ENCODE peak calls at places on chromosome 19, in nine cellular contexts. One of them, this sample, is unnamed.

GRCh38 chr19:13029301-13029880 is 34.1 kb downstream of the NFIX start:
- DNase-seq in WERI-Rb-1: no peak
- DNase-seq in HCT116: no peak
- DNase-seq in T-helper 1 cell: no peak
- DNase-seq in non-pigmented ciliary epithelial cell: no peak
- DNase-seq in activated gamma-delta T cell treated with Interleukin-2 at 50 U/mL for 16 hours: no peak
- DNase-seq in SK-N-MC: no peak
- DNase-seq in cardiac fibroblast: no peak
- DNase-seq in kidney glomerular epithelial cell: no peak
- DNase-seq in this sample: no peak

GRCh38 chr19:10408511-10409291 is 5.4 kb upstream of the CDC37 start:
- DNase-seq in WERI-Rb-1: peak
- DNase-seq in HCT116: no peak
- DNase-seq in T-helper 1 cell: no peak
- DNase-seq in non-pigmented ciliary epithelial cell: no peak
- DNase-seq in activated gamma-delta T cell treated with Interleukin-2 at 50 U/mL for 16 hours: peak
- DNase-seq in SK-N-MC: no peak
- DNase-seq in cardiac fibroblast: no peak
- DNase-seq in kidney glomerular epithelial cell: no peak
- DNase-seq in this sample: peak

GRCh38 chr19:49875801-49876421 is 1.2 kb downstream of the AKT1S1 start:
- DNase-seq in WERI-Rb-1: peak
- DNase-seq in HCT116: no peak
- DNase-seq in T-helper 1 cell: peak
- DNase-seq in non-pigmented ciliary epithelial cell: no peak
- DNase-seq in activated gamma-delta T cell treated with Interleukin-2 at 50 U/mL for 16 hours: peak
- DNase-seq in SK-N-MC: no peak
- DNase-seq in cardiac fibroblast: peak
- DNase-seq in kidney glomerular epithelial cell: peak
- DNase-seq in this sample: peak

GRCh38 chr19:53644061-53644816 is 12.4 kb downstream of the DPRX start:
- DNase-seq in WERI-Rb-1: no peak
- DNase-seq in HCT116: no peak
- DNase-seq in T-helper 1 cell: no peak
- DNase-seq in non-pigmented ciliary epithelial cell: no peak
- DNase-seq in activated gamma-delta T cell treated with Interleukin-2 at 50 U/mL for 16 hours: no peak
- DNase-seq in SK-N-MC: no peak
- DNase-seq in cardiac fibroblast: no peak
- DNase-seq in kidney glomerular epithelial cell: no peak
- DNase-seq in this sample: no peak

GRCh38 chr19:15251749-15252397 is 19.6 kb upstream of the EPHX3 start:
- DNase-seq in WERI-Rb-1: peak
- DNase-seq in HCT116: no peak
- DNase-seq in T-helper 1 cell: no peak
- DNase-seq in non-pigmented ciliary epithelial cell: peak
- DNase-seq in activated gamma-delta T cell treated with Interleukin-2 at 50 U/mL for 16 hours: no peak
- DNase-seq in SK-N-MC: no peak
- DNase-seq in cardiac fibroblast: peak
- DNase-seq in kidney glomerular epithelial cell: peak
- DNase-seq in this sample: no peak

GRCh38 chr19:6274756-6275155 is 5.0 kb downstream of the MLLT1 start:
- DNase-seq in WERI-Rb-1: no peak
- DNase-seq in HCT116: no peak
- DNase-seq in T-helper 1 cell: no peak
- DNase-seq in non-pigmented ciliary epithelial cell: no peak
- DNase-seq in activated gamma-delta T cell treated with Interleukin-2 at 50 U/mL for 16 hours: no peak
- DNase-seq in SK-N-MC: no peak
- DNase-seq in cardiac fibroblast: no peak
- DNase-seq in kidney glomerular epithelial cell: no peak
- DNase-seq in this sample: no peak

GRCh38 chr19:4910594-4911273 is 1.4 kb downstream of the UHRF1 start:
- DNase-seq in WERI-Rb-1: no peak
- DNase-seq in HCT116: no peak
- DNase-seq in T-helper 1 cell: no peak
- DNase-seq in non-pigmented ciliary epithelial cell: peak
- DNase-seq in activated gamma-delta T cell treated with Interleukin-2 at 50 U/mL for 16 hours: no peak
- DNase-seq in SK-N-MC: no peak
- DNase-seq in cardiac fibroblast: peak
- DNase-seq in kidney glomerular epithelial cell: peak
- DNase-seq in this sample: peak

GRCh38 chr19:54029930-54030490 is 33.7 kb downstream of the VSTM1 start:
- DNase-seq in WERI-Rb-1: peak
- DNase-seq in HCT116: peak
- DNase-seq in T-helper 1 cell: peak
- DNase-seq in non-pigmented ciliary epithelial cell: peak
- DNase-seq in activated gamma-delta T cell treated with Interleukin-2 at 50 U/mL for 16 hours: peak
- DNase-seq in SK-N-MC: no peak
- DNase-seq in cardiac fibroblast: peak
- DNase-seq in kidney glomerular epithelial cell: peak
- DNase-seq in this sample: peak

GRCh38 chr19:11169896-11170678 is 14.5 kb upstream of the SPC24 start:
- DNase-seq in WERI-Rb-1: no peak
- DNase-seq in HCT116: no peak
- DNase-seq in T-helper 1 cell: no peak
- DNase-seq in non-pigmented ciliary epithelial cell: no peak
- DNase-seq in activated gamma-delta T cell treated with Interleukin-2 at 50 U/mL for 16 hours: no peak
- DNase-seq in SK-N-MC: no peak
- DNase-seq in cardiac fibroblast: peak
- DNase-seq in kidney glomerular epithelial cell: no peak
- DNase-seq in this sample: no peak

GRCh38 chr19:10226376-10227214 is 4.5 kb downstream of the S1PR2 start:
- DNase-seq in WERI-Rb-1: no peak
- DNase-seq in HCT116: no peak
- DNase-seq in T-helper 1 cell: no peak
- DNase-seq in non-pigmented ciliary epithelial cell: no peak
- DNase-seq in activated gamma-delta T cell treated with Interleukin-2 at 50 U/mL for 16 hours: no peak
- DNase-seq in SK-N-MC: no peak
- DNase-seq in cardiac fibroblast: peak
- DNase-seq in kidney glomerular epithelial cell: no peak
- DNase-seq in this sample: no peak

GRCh38 chr19:31675187-31675913 is 326.1 kb upstream of the TSHZ3 start:
- DNase-seq in WERI-Rb-1: no peak
- DNase-seq in HCT116: no peak
- DNase-seq in T-helper 1 cell: no peak
- DNase-seq in non-pigmented ciliary epithelial cell: no peak
- DNase-seq in activated gamma-delta T cell treated with Interleukin-2 at 50 U/mL for 16 hours: no peak
- DNase-seq in SK-N-MC: no peak
- DNase-seq in cardiac fibroblast: peak
- DNase-seq in kidney glomerular epithelial cell: peak
- DNase-seq in this sample: no peak

GRCh38 chr19:29548483-29549085 is 22.8 kb downstream of the VSTM2B start:
- DNase-seq in WERI-Rb-1: no peak
- DNase-seq in HCT116: no peak
- DNase-seq in T-helper 1 cell: no peak
- DNase-seq in non-pigmented ciliary epithelial cell: no peak
- DNase-seq in activated gamma-delta T cell treated with Interleukin-2 at 50 U/mL for 16 hours: no peak
- DNase-seq in SK-N-MC: no peak
- DNase-seq in cardiac fibroblast: no peak
- DNase-seq in kidney glomerular epithelial cell: no peak
- DNase-seq in this sample: no peak

GRCh38 chr19:2040647-2041435 is 10.2 kb downstream of the MKNK2 start:
- DNase-seq in WERI-Rb-1: peak
- DNase-seq in HCT116: no peak
- DNase-seq in T-helper 1 cell: no peak
- DNase-seq in non-pigmented ciliary epithelial cell: no peak
- DNase-seq in activated gamma-delta T cell treated with Interleukin-2 at 50 U/mL for 16 hours: no peak
- DNase-seq in SK-N-MC: no peak
- DNase-seq in cardiac fibroblast: no peak
- DNase-seq in kidney glomerular epithelial cell: no peak
- DNase-seq in this sample: no peak

GRCh38 chr19:16778796-16779411 is 50.3 kb upstream of the SIN3B start:
- DNase-seq in WERI-Rb-1: peak
- DNase-seq in HCT116: peak
- DNase-seq in T-helper 1 cell: peak
- DNase-seq in non-pigmented ciliary epithelial cell: peak
- DNase-seq in activated gamma-delta T cell treated with Interleukin-2 at 50 U/mL for 16 hours: peak
- DNase-seq in SK-N-MC: peak
- DNase-seq in cardiac fibroblast: peak
- DNase-seq in kidney glomerular epithelial cell: peak
- DNase-seq in this sample: peak

GRCh38 chr19:35204799-35205732 is 23.5 kb downstream of the FAM187B start:
- DNase-seq in WERI-Rb-1: no peak
- DNase-seq in HCT116: no peak
- DNase-seq in T-helper 1 cell: no peak
- DNase-seq in non-pigmented ciliary epithelial cell: no peak
- DNase-seq in activated gamma-delta T cell treated with Interleukin-2 at 50 U/mL for 16 hours: no peak
- DNase-seq in SK-N-MC: no peak
- DNase-seq in cardiac fibroblast: no peak
- DNase-seq in kidney glomerular epithelial cell: no peak
- DNase-seq in this sample: peak

GRCh38 chr19:7336321-7336973 is 12.3 kb upstream of the ARHGEF18 start:
- DNase-seq in WERI-Rb-1: no peak
- DNase-seq in HCT116: no peak
- DNase-seq in T-helper 1 cell: no peak
- DNase-seq in non-pigmented ciliary epithelial cell: no peak
- DNase-seq in activated gamma-delta T cell treated with Interleukin-2 at 50 U/mL for 16 hours: no peak
- DNase-seq in SK-N-MC: no peak
- DNase-seq in cardiac fibroblast: no peak
- DNase-seq in kidney glomerular epithelial cell: no peak
- DNase-seq in this sample: no peak

GRCh38 chr19:10420444-10421239 is at the start of gene PDE4A:
- DNase-seq in WERI-Rb-1: peak
- DNase-seq in HCT116: no peak
- DNase-seq in T-helper 1 cell: no peak
- DNase-seq in non-pigmented ciliary epithelial cell: no peak
- DNase-seq in activated gamma-delta T cell treated with Interleukin-2 at 50 U/mL for 16 hours: peak
- DNase-seq in SK-N-MC: no peak
- DNase-seq in cardiac fibroblast: peak
- DNase-seq in kidney glomerular epithelial cell: no peak
- DNase-seq in this sample: peak

GRCh38 chr19:28864577-28865042 is 348.3 kb downstream of the UQCRFS1 start:
- DNase-seq in WERI-Rb-1: no peak
- DNase-seq in HCT116: no peak
- DNase-seq in T-helper 1 cell: no peak
- DNase-seq in non-pigmented ciliary epithelial cell: no peak
- DNase-seq in activated gamma-delta T cell treated with Interleukin-2 at 50 U/mL for 16 hours: no peak
- DNase-seq in SK-N-MC: no peak
- DNase-seq in cardiac fibroblast: peak
- DNase-seq in kidney glomerular epithelial cell: no peak
- DNase-seq in this sample: no peak

GRCh38 chr19:10001899-10002298 is 8.4 kb downstream of the COL5A3 start:
- DNase-seq in WERI-Rb-1: peak
- DNase-seq in HCT116: no peak
- DNase-seq in T-helper 1 cell: no peak
- DNase-seq in non-pigmented ciliary epithelial cell: no peak
- DNase-seq in activated gamma-delta T cell treated with Interleukin-2 at 50 U/mL for 16 hours: no peak
- DNase-seq in SK-N-MC: no peak
- DNase-seq in cardiac fibroblast: peak
- DNase-seq in kidney glomerular epithelial cell: no peak
- DNase-seq in this sample: no peak

GRCh38 chr19:2516727-2517126 is 40.8 kb downstream of the GADD45B start:
- DNase-seq in WERI-Rb-1: no peak
- DNase-seq in HCT116: no peak
- DNase-seq in T-helper 1 cell: no peak
- DNase-seq in non-pigmented ciliary epithelial cell: no peak
- DNase-seq in activated gamma-delta T cell treated with Interleukin-2 at 50 U/mL for 16 hours: no peak
- DNase-seq in SK-N-MC: no peak
- DNase-seq in cardiac fibroblast: no peak
- DNase-seq in kidney glomerular epithelial cell: no peak
- DNase-seq in this sample: no peak

GRCh38 chr19:17931532-17932191 is 1.2 kb upstream of the CCDC124 start:
- DNase-seq in WERI-Rb-1: no peak
- DNase-seq in HCT116: no peak
- DNase-seq in T-helper 1 cell: no peak
- DNase-seq in non-pigmented ciliary epithelial cell: no peak
- DNase-seq in activated gamma-delta T cell treated with Interleukin-2 at 50 U/mL for 16 hours: no peak
- DNase-seq in SK-N-MC: no peak
- DNase-seq in cardiac fibroblast: no peak
- DNase-seq in kidney glomerular epithelial cell: peak
- DNase-seq in this sample: no peak